ENCODE peak calls at places on chromosomes 11 and 22, in nine cellular contexts. One of them, this sample, is unnamed.

GRCh38 chr11:111707039-111707690 is 59.0 kb downstream of the PPP2R1B start:
- DNase-seq in non-pigmented ciliary epithelial cell: no peak
- DNase-seq in nephron progenitor cell: no peak
- DNase-seq in fibroblast of lung: peak
- DNase-seq in psoas muscle: peak
- DNase-seq in adipocyte: peak
- DNase-seq in left ventricle myocardium inferior: peak
- DNase-seq in IMR-90: peak
- DNase-seq in thoracic aorta: no peak
- DNase-seq in this sample: no peak

GRCh38 chr11:33869511-33870422 is 22.1 kb downstream of the LMO2 start:
- DNase-seq in non-pigmented ciliary epithelial cell: no peak
- DNase-seq in nephron progenitor cell: peak
- DNase-seq in fibroblast of lung: peak
- DNase-seq in psoas muscle: peak
- DNase-seq in adipocyte: peak
- DNase-seq in left ventricle myocardium inferior: peak
- DNase-seq in IMR-90: peak
- DNase-seq in thoracic aorta: no peak
- DNase-seq in this sample: peak

GRCh38 chr11:8225589-8226036 is 38.1 kb downstream of the LMO1 start:
- DNase-seq in non-pigmented ciliary epithelial cell: no peak
- DNase-seq in nephron progenitor cell: peak
- DNase-seq in fibroblast of lung: peak
- DNase-seq in psoas muscle: peak
- DNase-seq in adipocyte: peak
- DNase-seq in left ventricle myocardium inferior: peak
- DNase-seq in IMR-90: peak
- DNase-seq in thoracic aorta: peak
- DNase-seq in this sample: peak

GRCh38 chr11:32082346-32082986 is 8.4 kb upstream of the RCN1 start:
- DNase-seq in non-pigmented ciliary epithelial cell: no peak
- DNase-seq in nephron progenitor cell: no peak
- DNase-seq in fibroblast of lung: no peak
- DNase-seq in psoas muscle: no peak
- DNase-seq in adipocyte: no peak
- DNase-seq in left ventricle myocardium inferior: no peak
- DNase-seq in IMR-90: no peak
- DNase-seq in thoracic aorta: no peak
- DNase-seq in this sample: no peak

GRCh38 chr11:83008581-83008923 is 63.1 kb downstream of the RAB30 start:
- DNase-seq in non-pigmented ciliary epithelial cell: peak
- DNase-seq in nephron progenitor cell: no peak
- DNase-seq in fibroblast of lung: peak
- DNase-seq in psoas muscle: no peak
- DNase-seq in adipocyte: no peak
- DNase-seq in left ventricle myocardium inferior: no peak
- DNase-seq in IMR-90: peak
- DNase-seq in thoracic aorta: no peak
- DNase-seq in this sample: no peak

GRCh38 chr11:59941091-59941490 is 2.9 kb downstream of the OOSP1 start:
- DNase-seq in non-pigmented ciliary epithelial cell: no peak
- DNase-seq in nephron progenitor cell: no peak
- DNase-seq in fibroblast of lung: no peak
- DNase-seq in psoas muscle: no peak
- DNase-seq in adipocyte: no peak
- DNase-seq in left ventricle myocardium inferior: no peak
- DNase-seq in IMR-90: no peak
- DNase-seq in thoracic aorta: no peak
- DNase-seq in this sample: no peak

GRCh38 chr11:8332196-8332595 is 68.5 kb upstream of the LMO1 start:
- DNase-seq in non-pigmented ciliary epithelial cell: no peak
- DNase-seq in nephron progenitor cell: no peak
- DNase-seq in fibroblast of lung: no peak
- DNase-seq in psoas muscle: no peak
- DNase-seq in adipocyte: no peak
- DNase-seq in left ventricle myocardium inferior: no peak
- DNase-seq in IMR-90: no peak
- DNase-seq in thoracic aorta: no peak
- DNase-seq in this sample: no peak

GRCh38 chr11:12235945-12236743 is 125.8 kb downstream of the MICAL2 start:
- DNase-seq in non-pigmented ciliary epithelial cell: no peak
- DNase-seq in nephron progenitor cell: no peak
- DNase-seq in fibroblast of lung: peak
- DNase-seq in psoas muscle: no peak
- DNase-seq in adipocyte: peak
- DNase-seq in left ventricle myocardium inferior: no peak
- DNase-seq in IMR-90: peak
- DNase-seq in thoracic aorta: no peak
- DNase-seq in this sample: peak

GRCh38 chr22:39152511-39153219 is at the start of gene CBX7:
- DNase-seq in non-pigmented ciliary epithelial cell: no peak
- DNase-seq in nephron progenitor cell: peak
- DNase-seq in fibroblast of lung: peak
- DNase-seq in psoas muscle: peak
- DNase-seq in adipocyte: peak
- DNase-seq in left ventricle myocardium inferior: peak
- DNase-seq in IMR-90: peak
- DNase-seq in thoracic aorta: peak
- DNase-seq in this sample: peak

GRCh38 chr22:49737101-49737551 is 90.5 kb downstream of the BRD1 start:
- DNase-seq in non-pigmented ciliary epithelial cell: no peak
- DNase-seq in nephron progenitor cell: no peak
- DNase-seq in fibroblast of lung: no peak
- DNase-seq in psoas muscle: no peak
- DNase-seq in adipocyte: no peak
- DNase-seq in left ventricle myocardium inferior: no peak
- DNase-seq in IMR-90: no peak
- DNase-seq in thoracic aorta: no peak
- DNase-seq in this sample: no peak

GRCh38 chr11:70930215-70930614 is 322.2 kb downstream of the SHANK2 start:
- DNase-seq in non-pigmented ciliary epithelial cell: no peak
- DNase-seq in nephron progenitor cell: no peak
- DNase-seq in fibroblast of lung: no peak
- DNase-seq in psoas muscle: no peak
- DNase-seq in adipocyte: no peak
- DNase-seq in left ventricle myocardium inferior: no peak
- DNase-seq in IMR-90: no peak
- DNase-seq in thoracic aorta: no peak
- DNase-seq in this sample: no peak

GRCh38 chr11:57800444-57801184 is 39.0 kb downstream of the CTNND1 start:
- DNase-seq in non-pigmented ciliary epithelial cell: no peak
- DNase-seq in nephron progenitor cell: peak
- DNase-seq in fibroblast of lung: peak
- DNase-seq in psoas muscle: no peak
- DNase-seq in adipocyte: peak
- DNase-seq in left ventricle myocardium inferior: no peak
- DNase-seq in IMR-90: peak
- DNase-seq in thoracic aorta: no peak
- DNase-seq in this sample: peak

GRCh38 chr11:134949716-134950115 is 537.7 kb upstream of the B3GAT1 start:
- DNase-seq in non-pigmented ciliary epithelial cell: no peak
- DNase-seq in nephron progenitor cell: no peak
- DNase-seq in fibroblast of lung: peak
- DNase-seq in psoas muscle: no peak
- DNase-seq in adipocyte: no peak
- DNase-seq in left ventricle myocardium inferior: no peak
- DNase-seq in IMR-90: peak
- DNase-seq in thoracic aorta: no peak
- DNase-seq in this sample: no peak

GRCh38 chr11:61513143-61513740 is 4.7 kb downstream of the LRRC10B start:
- DNase-seq in non-pigmented ciliary epithelial cell: no peak
- DNase-seq in nephron progenitor cell: no peak
- DNase-seq in fibroblast of lung: no peak
- DNase-seq in psoas muscle: no peak
- DNase-seq in adipocyte: no peak
- DNase-seq in left ventricle myocardium inferior: no peak
- DNase-seq in IMR-90: no peak
- DNase-seq in thoracic aorta: no peak
- DNase-seq in this sample: no peak

GRCh38 chr11:20451568-20451967 is 64.1 kb downstream of the PRMT3 start:
- DNase-seq in non-pigmented ciliary epithelial cell: no peak
- DNase-seq in nephron progenitor cell: no peak
- DNase-seq in fibroblast of lung: no peak
- DNase-seq in psoas muscle: no peak
- DNase-seq in adipocyte: peak
- DNase-seq in left ventricle myocardium inferior: no peak
- DNase-seq in IMR-90: no peak
- DNase-seq in thoracic aorta: no peak
- DNase-seq in this sample: no peak

GRCh38 chr22:50304528-50305392 is 2.7 kb downstream of the PLXNB2 start:
- DNase-seq in non-pigmented ciliary epithelial cell: no peak
- DNase-seq in nephron progenitor cell: no peak
- DNase-seq in fibroblast of lung: peak
- DNase-seq in psoas muscle: no peak
- DNase-seq in adipocyte: peak
- DNase-seq in left ventricle myocardium inferior: no peak
- DNase-seq in IMR-90: no peak
- DNase-seq in thoracic aorta: no peak
- DNase-seq in this sample: no peak

GRCh38 chr22:38657248-38657909 is 941 bp downstream of the CBY1 start:
- DNase-seq in non-pigmented ciliary epithelial cell: no peak
- DNase-seq in nephron progenitor cell: peak
- DNase-seq in fibroblast of lung: peak
- DNase-seq in psoas muscle: no peak
- DNase-seq in adipocyte: peak
- DNase-seq in left ventricle myocardium inferior: no peak
- DNase-seq in IMR-90: no peak
- DNase-seq in thoracic aorta: no peak
- DNase-seq in this sample: peak

GRCh38 chr11:115676768-115677167 is 172.6 kb upstream of the CADM1 start:
- DNase-seq in non-pigmented ciliary epithelial cell: peak
- DNase-seq in nephron progenitor cell: no peak
- DNase-seq in fibroblast of lung: peak
- DNase-seq in psoas muscle: no peak
- DNase-seq in adipocyte: peak
- DNase-seq in left ventricle myocardium inferior: no peak
- DNase-seq in IMR-90: peak
- DNase-seq in thoracic aorta: no peak
- DNase-seq in this sample: no peak

GRCh38 chr11:2166091-2166851 is 5.3 kb upstream of the INS start:
- DNase-seq in non-pigmented ciliary epithelial cell: no peak
- DNase-seq in nephron progenitor cell: peak
- DNase-seq in fibroblast of lung: peak
- DNase-seq in psoas muscle: no peak
- DNase-seq in adipocyte: peak
- DNase-seq in left ventricle myocardium inferior: no peak
- DNase-seq in IMR-90: no peak
- DNase-seq in thoracic aorta: no peak
- DNase-seq in this sample: peak

GRCh38 chr11:88352139-88352538 is 14.6 kb upstream of the CTSC start:
- DNase-seq in non-pigmented ciliary epithelial cell: peak
- DNase-seq in nephron progenitor cell: no peak
- DNase-seq in fibroblast of lung: peak
- DNase-seq in psoas muscle: no peak
- DNase-seq in adipocyte: peak
- DNase-seq in left ventricle myocardium inferior: no peak
- DNase-seq in IMR-90: peak
- DNase-seq in thoracic aorta: no peak
- DNase-seq in this sample: no peak

GRCh38 chr11:61447601-61448551 is 18.0 kb downstream of the SDHAF2 start:
- DNase-seq in non-pigmented ciliary epithelial cell: no peak
- DNase-seq in nephron progenitor cell: no peak
- DNase-seq in fibroblast of lung: no peak
- DNase-seq in psoas muscle: no peak
- DNase-seq in adipocyte: no peak
- DNase-seq in left ventricle myocardium inferior: no peak
- DNase-seq in IMR-90: peak
- DNase-seq in thoracic aorta: no peak
- DNase-seq in this sample: no peak

GRCh38 chr11:68042219-68043028 is 3.6 kb downstream of the TCIRG1 start:
- DNase-seq in non-pigmented ciliary epithelial cell: no peak
- DNase-seq in nephron progenitor cell: no peak
- DNase-seq in fibroblast of lung: no peak
- DNase-seq in psoas muscle: no peak
- DNase-seq in adipocyte: no peak
- DNase-seq in left ventricle myocardium inferior: no peak
- DNase-seq in IMR-90: no peak
- DNase-seq in thoracic aorta: no peak
- DNase-seq in this sample: no peak

GRCh38 chr11:1040428-1041148 is 4.1 kb upstream of the MUC6 start:
- DNase-seq in non-pigmented ciliary epithelial cell: no peak
- DNase-seq in nephron progenitor cell: no peak
- DNase-seq in fibroblast of lung: peak
- DNase-seq in psoas muscle: peak
- DNase-seq in adipocyte: no peak
- DNase-seq in left ventricle myocardium inferior: no peak
- DNase-seq in IMR-90: no peak
- DNase-seq in thoracic aorta: no peak
- DNase-seq in this sample: no peak

GRCh38 chr22:29780781-29781676 is 13.9 kb downstream of the UQCR10 start:
- DNase-seq in non-pigmented ciliary epithelial cell: peak
- DNase-seq in nephron progenitor cell: no peak
- DNase-seq in fibroblast of lung: peak
- DNase-seq in psoas muscle: no peak
- DNase-seq in adipocyte: peak
- DNase-seq in left ventricle myocardium inferior: no peak
- DNase-seq in IMR-90: peak
- DNase-seq in thoracic aorta: no peak
- DNase-seq in this sample: no peak

GRCh38 chr11:77107950-77108349 is 5.3 kb downstream of the OMP start:
- DNase-seq in non-pigmented ciliary epithelial cell: peak
- DNase-seq in nephron progenitor cell: no peak
- DNase-seq in fibroblast of lung: peak
- DNase-seq in psoas muscle: peak
- DNase-seq in adipocyte: peak
- DNase-seq in left ventricle myocardium inferior: no peak
- DNase-seq in IMR-90: peak
- DNase-seq in thoracic aorta: peak
- DNase-seq in this sample: no peak

GRCh38 chr11:46537121-46537520 is 56.7 kb downstream of the AMBRA1 start:
- DNase-seq in non-pigmented ciliary epithelial cell: no peak
- DNase-seq in nephron progenitor cell: no peak
- DNase-seq in fibroblast of lung: no peak
- DNase-seq in psoas muscle: no peak
- DNase-seq in adipocyte: peak
- DNase-seq in left ventricle myocardium inferior: no peak
- DNase-seq in IMR-90: peak
- DNase-seq in thoracic aorta: no peak
- DNase-seq in this sample: no peak

GRCh38 chr11:68090706-68091105 is 30.5 kb downstream of the CHKA start:
- DNase-seq in non-pigmented ciliary epithelial cell: no peak
- DNase-seq in nephron progenitor cell: no peak
- DNase-seq in fibroblast of lung: peak
- DNase-seq in psoas muscle: no peak
- DNase-seq in adipocyte: no peak
- DNase-seq in left ventricle myocardium inferior: no peak
- DNase-seq in IMR-90: peak
- DNase-seq in thoracic aorta: no peak
- DNase-seq in this sample: no peak

GRCh38 chr11:123682976-123683375 is 28.6 kb upstream of the SCN3B start:
- DNase-seq in non-pigmented ciliary epithelial cell: no peak
- DNase-seq in nephron progenitor cell: no peak
- DNase-seq in fibroblast of lung: no peak
- DNase-seq in psoas muscle: no peak
- DNase-seq in adipocyte: no peak
- DNase-seq in left ventricle myocardium inferior: no peak
- DNase-seq in IMR-90: no peak
- DNase-seq in thoracic aorta: no peak
- DNase-seq in this sample: no peak

GRCh38 chr22:44616882-44617655 is 84.9 kb upstream of the PRR5 start:
- DNase-seq in non-pigmented ciliary epithelial cell: no peak
- DNase-seq in nephron progenitor cell: no peak
- DNase-seq in fibroblast of lung: no peak
- DNase-seq in psoas muscle: no peak
- DNase-seq in adipocyte: no peak
- DNase-seq in left ventricle myocardium inferior: peak
- DNase-seq in IMR-90: no peak
- DNase-seq in thoracic aorta: no peak
- DNase-seq in this sample: no peak

GRCh38 chr11:35491231-35491871 is 34.1 kb downstream of the PAMR1 start:
- DNase-seq in non-pigmented ciliary epithelial cell: peak
- DNase-seq in nephron progenitor cell: no peak
- DNase-seq in fibroblast of lung: peak
- DNase-seq in psoas muscle: no peak
- DNase-seq in adipocyte: peak
- DNase-seq in left ventricle myocardium inferior: no peak
- DNase-seq in IMR-90: peak
- DNase-seq in thoracic aorta: no peak
- DNase-seq in this sample: no peak

GRCh38 chr22:22818861-22819855 is 68.5 kb upstream of the IGLL5 start:
- DNase-seq in non-pigmented ciliary epithelial cell: no peak
- DNase-seq in nephron progenitor cell: no peak
- DNase-seq in fibroblast of lung: no peak
- DNase-seq in psoas muscle: no peak
- DNase-seq in adipocyte: no peak
- DNase-seq in left ventricle myocardium inferior: no peak
- DNase-seq in IMR-90: no peak
- DNase-seq in thoracic aorta: no peak
- DNase-seq in this sample: peak